ENCODE peak calls at places on chromosomes 3 and 15, in eight cellular contexts. One of them, this sample, is unnamed. For H3K9me3, the result is how much of the 10 kb centered on the place peaks cover.

GRCh38 chr3:160577551-160578195 is 12.3 kb upstream of the KPNA4 start:
- DNase-seq in mammary epithelial cell: peak
- DNase-seq in aorta: no peak
- DNase-seq in naive thymus-derived CD4-positive, alpha-beta T cell: no peak
- DNase-seq in transverse colon: no peak
- DNase-seq in cardiac muscle cell: peak
- DNase-seq in sigmoid colon: no peak
- DNase-seq in GM23248: no peak
- DNase-seq in this sample: no peak

GRCh38 chr3:161586836-161587235 is 90.2 kb downstream of the OTOL1 start:
- DNase-seq in mammary epithelial cell: no peak
- DNase-seq in aorta: no peak
- DNase-seq in naive thymus-derived CD4-positive, alpha-beta T cell: no peak
- DNase-seq in transverse colon: no peak
- DNase-seq in cardiac muscle cell: no peak
- DNase-seq in sigmoid colon: no peak
- DNase-seq in GM23248: no peak
- DNase-seq in this sample: no peak

GRCh38 chr3:145620002-145620401 is 541.0 kb downstream of the PLOD2 start:
- DNase-seq in mammary epithelial cell: no peak
- DNase-seq in aorta: no peak
- DNase-seq in naive thymus-derived CD4-positive, alpha-beta T cell: no peak
- DNase-seq in transverse colon: no peak
- DNase-seq in cardiac muscle cell: no peak
- DNase-seq in sigmoid colon: no peak
- DNase-seq in GM23248: no peak
- DNase-seq in this sample: no peak

GRCh38 chr15:94815110-94815726 is 583.9 kb downstream of the MCTP2 start:
- DNase-seq in mammary epithelial cell: no peak
- DNase-seq in aorta: no peak
- DNase-seq in naive thymus-derived CD4-positive, alpha-beta T cell: no peak
- DNase-seq in transverse colon: no peak
- DNase-seq in cardiac muscle cell: no peak
- DNase-seq in sigmoid colon: no peak
- DNase-seq in GM23248: no peak
- DNase-seq in this sample: no peak

GRCh38 chr15:90402806-90403205 is 14.8 kb downstream of the IQGAP1 start:
- DNase-seq in mammary epithelial cell: no peak
- DNase-seq in aorta: no peak
- DNase-seq in naive thymus-derived CD4-positive, alpha-beta T cell: no peak
- DNase-seq in transverse colon: no peak
- DNase-seq in cardiac muscle cell: no peak
- DNase-seq in sigmoid colon: no peak
- DNase-seq in GM23248: peak
- DNase-seq in this sample: no peak

GRCh38 chr3:101375586-101375985 is 55.2 kb upstream of the IMPG2 start:
- DNase-seq in mammary epithelial cell: no peak
- DNase-seq in aorta: no peak
- DNase-seq in naive thymus-derived CD4-positive, alpha-beta T cell: no peak
- DNase-seq in transverse colon: no peak
- DNase-seq in cardiac muscle cell: no peak
- DNase-seq in sigmoid colon: no peak
- DNase-seq in GM23248: no peak
- DNase-seq in this sample: no peak

GRCh38 chr15:48273047-48273446 is 58.2 kb upstream of the DUT start:
- DNase-seq in mammary epithelial cell: no peak
- DNase-seq in aorta: no peak
- DNase-seq in naive thymus-derived CD4-positive, alpha-beta T cell: no peak
- DNase-seq in transverse colon: no peak
- DNase-seq in cardiac muscle cell: no peak
- DNase-seq in sigmoid colon: no peak
- DNase-seq in GM23248: no peak
- DNase-seq in this sample: no peak

GRCh38 chr3:95522449-95522848 is 1291.9 kb upstream of the EPHA6 start:
- DNase-seq in mammary epithelial cell: no peak
- DNase-seq in aorta: no peak
- DNase-seq in naive thymus-derived CD4-positive, alpha-beta T cell: no peak
- DNase-seq in transverse colon: no peak
- DNase-seq in cardiac muscle cell: no peak
- DNase-seq in sigmoid colon: no peak
- DNase-seq in GM23248: no peak
- DNase-seq in this sample: no peak

GRCh38 chr3:182309120-182309519 is 484.2 kb upstream of the ATP11B start:
- DNase-seq in mammary epithelial cell: peak
- DNase-seq in aorta: no peak
- DNase-seq in naive thymus-derived CD4-positive, alpha-beta T cell: no peak
- DNase-seq in transverse colon: no peak
- DNase-seq in cardiac muscle cell: peak
- DNase-seq in sigmoid colon: no peak
- DNase-seq in GM23248: no peak
- DNase-seq in this sample: no peak

GRCh38 chr3:14533457-14533958 is 6.6 kb downstream of the GRIP2 start:
- DNase-seq in mammary epithelial cell: no peak
- DNase-seq in aorta: peak
- DNase-seq in naive thymus-derived CD4-positive, alpha-beta T cell: no peak
- DNase-seq in transverse colon: no peak
- DNase-seq in cardiac muscle cell: no peak
- DNase-seq in sigmoid colon: no peak
- DNase-seq in GM23248: no peak
- DNase-seq in this sample: no peak

GRCh38 chr3:14646150-14646573 is 5.4 kb upstream of the CCDC174 start:
- DNase-seq in mammary epithelial cell: no peak
- DNase-seq in aorta: no peak
- DNase-seq in naive thymus-derived CD4-positive, alpha-beta T cell: no peak
- DNase-seq in transverse colon: no peak
- DNase-seq in cardiac muscle cell: no peak
- DNase-seq in sigmoid colon: no peak
- DNase-seq in GM23248: no peak
- DNase-seq in this sample: no peak

GRCh38 chr3:162538466-162538865 is 1041.9 kb downstream of the OTOL1 start:
- DNase-seq in mammary epithelial cell: no peak
- DNase-seq in aorta: no peak
- DNase-seq in naive thymus-derived CD4-positive, alpha-beta T cell: no peak
- DNase-seq in transverse colon: no peak
- DNase-seq in cardiac muscle cell: no peak
- DNase-seq in sigmoid colon: no peak
- DNase-seq in GM23248: no peak
- DNase-seq in this sample: no peak

GRCh38 chr3:150348500-150348899 is 59.6 kb upstream of the TSC22D2 start:
- DNase-seq in mammary epithelial cell: peak
- DNase-seq in aorta: no peak
- DNase-seq in naive thymus-derived CD4-positive, alpha-beta T cell: no peak
- DNase-seq in transverse colon: peak
- DNase-seq in cardiac muscle cell: peak
- DNase-seq in sigmoid colon: peak
- DNase-seq in GM23248: peak
- DNase-seq in this sample: no peak

GRCh38 chr15:75631935-75632334 is 6.4 kb upstream of the SNUPN start:
- DNase-seq in mammary epithelial cell: no peak
- DNase-seq in aorta: no peak
- DNase-seq in naive thymus-derived CD4-positive, alpha-beta T cell: no peak
- DNase-seq in transverse colon: no peak
- DNase-seq in cardiac muscle cell: no peak
- DNase-seq in sigmoid colon: no peak
- DNase-seq in GM23248: no peak
- DNase-seq in this sample: no peak

GRCh38 chr3:23264413-23264812 is 61.3 kb downstream of the UBE2E2 start:
- DNase-seq in mammary epithelial cell: peak
- DNase-seq in aorta: no peak
- DNase-seq in naive thymus-derived CD4-positive, alpha-beta T cell: no peak
- DNase-seq in transverse colon: no peak
- DNase-seq in cardiac muscle cell: no peak
- DNase-seq in sigmoid colon: no peak
- DNase-seq in GM23248: peak
- DNase-seq in this sample: no peak

GRCh38 chr3:36941658-36942057 is 3.2 kb downstream of the TRANK1 start:
- DNase-seq in mammary epithelial cell: no peak
- DNase-seq in aorta: no peak
- DNase-seq in naive thymus-derived CD4-positive, alpha-beta T cell: no peak
- DNase-seq in transverse colon: no peak
- DNase-seq in cardiac muscle cell: peak
- DNase-seq in sigmoid colon: no peak
- DNase-seq in GM23248: no peak
- DNase-seq in this sample: no peak

GRCh38 chr15:87224409-87224808 is 1032.1 kb downstream of the NTRK3 start:
- DNase-seq in mammary epithelial cell: no peak
- DNase-seq in aorta: no peak
- DNase-seq in naive thymus-derived CD4-positive, alpha-beta T cell: no peak
- DNase-seq in transverse colon: no peak
- DNase-seq in cardiac muscle cell: no peak
- DNase-seq in sigmoid colon: no peak
- DNase-seq in GM23248: peak
- DNase-seq in this sample: no peak

GRCh38 chr3:101676765-101677435 is at the start of gene ZBTB11:
- DNase-seq in mammary epithelial cell: peak
- DNase-seq in aorta: peak
- DNase-seq in naive thymus-derived CD4-positive, alpha-beta T cell: peak
- DNase-seq in transverse colon: peak
- DNase-seq in cardiac muscle cell: peak
- DNase-seq in sigmoid colon: peak
- DNase-seq in GM23248: peak
- DNase-seq in this sample: peak

GRCh38 chr3:132135628-132136333 is 101.0 kb upstream of the CPNE4 start:
- DNase-seq in mammary epithelial cell: peak
- DNase-seq in aorta: peak
- DNase-seq in naive thymus-derived CD4-positive, alpha-beta T cell: no peak
- DNase-seq in transverse colon: no peak
- DNase-seq in cardiac muscle cell: no peak
- DNase-seq in sigmoid colon: no peak
- DNase-seq in GM23248: peak
- DNase-seq in this sample: no peak

GRCh38 chr3:143170043-143170442 is 50.5 kb downstream of the CHST2 start:
- DNase-seq in mammary epithelial cell: no peak
- DNase-seq in aorta: no peak
- DNase-seq in naive thymus-derived CD4-positive, alpha-beta T cell: no peak
- DNase-seq in transverse colon: no peak
- DNase-seq in cardiac muscle cell: no peak
- DNase-seq in sigmoid colon: no peak
- DNase-seq in GM23248: no peak
- DNase-seq in this sample: no peak

GRCh38 chr3:107988464-107989156 is 102.2 kb downstream of the CD47 start:
- DNase-seq in mammary epithelial cell: peak
- DNase-seq in aorta: peak
- DNase-seq in naive thymus-derived CD4-positive, alpha-beta T cell: no peak
- DNase-seq in transverse colon: peak
- DNase-seq in cardiac muscle cell: peak
- DNase-seq in sigmoid colon: no peak
- DNase-seq in GM23248: peak
- DNase-seq in this sample: no peak

GRCh38 chr3:48428088-48428862 is 1.6 kb downstream of the PLXNB1 start:
- DNase-seq in mammary epithelial cell: no peak
- DNase-seq in aorta: peak
- DNase-seq in naive thymus-derived CD4-positive, alpha-beta T cell: no peak
- DNase-seq in transverse colon: peak
- DNase-seq in cardiac muscle cell: no peak
- DNase-seq in sigmoid colon: peak
- DNase-seq in GM23248: peak
- DNase-seq in this sample: no peak

GRCh38 chr15:88657326-88658069 is 18.7 kb downstream of the ISG20 start:
- DNase-seq in mammary epithelial cell: peak
- DNase-seq in aorta: peak
- DNase-seq in naive thymus-derived CD4-positive, alpha-beta T cell: no peak
- DNase-seq in transverse colon: no peak
- DNase-seq in cardiac muscle cell: peak
- DNase-seq in sigmoid colon: peak
- DNase-seq in GM23248: peak
- DNase-seq in this sample: no peak

GRCh38 chr3:46684881-46685280 is 8.6 kb downstream of the ALS2CL start:
- DNase-seq in mammary epithelial cell: no peak
- DNase-seq in aorta: no peak
- DNase-seq in naive thymus-derived CD4-positive, alpha-beta T cell: no peak
- DNase-seq in transverse colon: no peak
- DNase-seq in cardiac muscle cell: no peak
- DNase-seq in sigmoid colon: no peak
- DNase-seq in GM23248: peak
- DNase-seq in this sample: no peak
- H3K9me3 ChIP-seq in mammary epithelial cell: under half
- H3K9me3 ChIP-seq in aorta: under half
- H3K9me3 ChIP-seq in naive thymus-derived CD4-positive, alpha-beta T cell: under half
- H3K9me3 ChIP-seq in transverse colon: under half
- H3K9me3 ChIP-seq in cardiac muscle cell: under half
- H3K9me3 ChIP-seq in sigmoid colon: under half
- H3K9me3 ChIP-seq in GM23248: under half
- H3K9me3 ChIP-seq in this sample: under half

GRCh38 chr3:19799115-19799514 is 134.9 kb downstream of the EFHB start:
- DNase-seq in mammary epithelial cell: no peak
- DNase-seq in aorta: no peak
- DNase-seq in naive thymus-derived CD4-positive, alpha-beta T cell: no peak
- DNase-seq in transverse colon: no peak
- DNase-seq in cardiac muscle cell: no peak
- DNase-seq in sigmoid colon: no peak
- DNase-seq in GM23248: no peak
- DNase-seq in this sample: no peak
- H3K4me3 ChIP-seq in mammary epithelial cell: no peak
- H3K4me3 ChIP-seq in aorta: no peak
- H3K4me3 ChIP-seq in naive thymus-derived CD4-positive, alpha-beta T cell: no peak
- H3K4me3 ChIP-seq in transverse colon: no peak
- H3K4me3 ChIP-seq in cardiac muscle cell: no peak
- H3K4me3 ChIP-seq in sigmoid colon: no peak
- H3K4me3 ChIP-seq in GM23248: no peak
- H3K4me3 ChIP-seq in this sample: no peak

DNA sequence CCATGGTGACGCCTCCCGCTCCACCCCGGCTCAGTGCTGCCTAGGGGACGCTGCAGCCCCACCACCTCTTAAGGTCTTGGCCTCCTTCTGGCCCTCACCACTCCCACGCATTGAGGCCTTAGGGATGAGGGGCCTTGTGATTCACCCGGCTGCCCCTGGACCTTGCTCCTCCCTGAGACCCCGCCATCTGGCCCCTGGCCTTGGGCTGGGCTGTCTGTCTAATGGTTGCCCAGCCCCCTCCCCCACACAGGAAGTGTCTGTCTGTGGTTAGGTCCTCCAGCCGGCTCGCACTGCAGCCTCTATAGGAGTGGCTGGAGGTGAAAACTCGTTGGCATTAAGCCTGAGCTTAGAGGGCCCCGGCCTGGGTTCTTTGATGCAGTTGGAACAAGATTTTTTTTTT is 21.5 kb upstream of the MTHFS start:
- DNase-seq in mammary epithelial cell: no peak
- DNase-seq in aorta: no peak
- DNase-seq in naive thymus-derived CD4-positive, alpha-beta T cell: no peak
- DNase-seq in transverse colon: no peak
- DNase-seq in cardiac muscle cell: no peak
- DNase-seq in sigmoid colon: no peak
- DNase-seq in GM23248: no peak
- DNase-seq in this sample: no peak
- H3K9me3 ChIP-seq in mammary epithelial cell: under half
- H3K9me3 ChIP-seq in aorta: under half
- H3K9me3 ChIP-seq in naive thymus-derived CD4-positive, alpha-beta T cell: under half
- H3K9me3 ChIP-seq in transverse colon: half or more
- H3K9me3 ChIP-seq in cardiac muscle cell: under half
- H3K9me3 ChIP-seq in sigmoid colon: under half
- H3K9me3 ChIP-seq in GM23248: under half
- H3K9me3 ChIP-seq in this sample: half or more

GRCh38 chr15:71295242-71296031 is 180.2 kb downstream of the THSD4 start:
- DNase-seq in mammary epithelial cell: peak
- DNase-seq in aorta: no peak
- DNase-seq in naive thymus-derived CD4-positive, alpha-beta T cell: no peak
- DNase-seq in transverse colon: no peak
- DNase-seq in cardiac muscle cell: no peak
- DNase-seq in sigmoid colon: no peak
- DNase-seq in GM23248: peak
- DNase-seq in this sample: no peak
- H3K4me3 ChIP-seq in mammary epithelial cell: no peak
- H3K4me3 ChIP-seq in aorta: no peak
- H3K4me3 ChIP-seq in naive thymus-derived CD4-positive, alpha-beta T cell: no peak
- H3K4me3 ChIP-seq in transverse colon: no peak
- H3K4me3 ChIP-seq in cardiac muscle cell: no peak
- H3K4me3 ChIP-seq in sigmoid colon: no peak
- H3K4me3 ChIP-seq in GM23248: peak
- H3K4me3 ChIP-seq in this sample: no peak